ENCODE peak calls at places on chromosome 2, in four cellular contexts. Y is A549, J is GM12878, T is K562. C is an unnamed sample.

GRCh38 chr2:102206666-102207341 is 20.0 kb downstream of the IL1RL2 start:
- DNase-seq in T (no peak), J (no peak), Y (no peak), C (no peak)

GRCh38 chr2:241822264-241822623 is 13.3 kb downstream of the NEU4 start:
- DNase-seq in Y (no peak), T (no peak), J (no peak), C (no peak)

GRCh38 chr2:240368746-240369724 is 66.4 kb upstream of the GPC1 start:
- DNase-seq in J (no peak), T (no peak), Y (no peak), C (no peak)

GRCh38 chr2:240386321-240386720 is 49.1 kb upstream of the GPC1 start:
- DNase-seq in J (no peak), Y (no peak), T (no peak), C (no peak)

GRCh38 chr2:54947596-54948519 is 102.4 kb downstream of the RTN4 start:
- DNase-seq in J (no peak), Y (no peak), T (no peak), C (no peak)

GRCh38 chr2:162233197-162233596 is 10.0 kb downstream of the FAP start:
- DNase-seq in T (no peak), Y (no peak), J (no peak), C (peak)

GRCh38 chr2:181923123-181923522 is 31.6 kb downstream of the ITPRID2 start:
- DNase-seq in Y (no peak), J (no peak), T (no peak), C (no peak)

GRCh38 chr2:179954026-179954425 is 53.1 kb downstream of the CWC22 start:
- DNase-seq in J (no peak), Y (no peak), T (no peak), C (no peak)

GRCh38 chr2:179749210-179749609 is 112.2 kb downstream of the ZNF385B start:
- DNase-seq in J (no peak), T (no peak), Y (no peak), C (peak)

GRCh38 chr2:26344581-26345283 is 1.2 kb upstream of the SELENOI start:
- DNase-seq in T (no peak), Y (no peak), J (no peak), C (peak)

GRCh38 chr2:46293466-46293865 is 3.7 kb upstream of the EPAS1 start:
- DNase-seq in Y (no peak), J (no peak), T (no peak), C (no peak)

GRCh38 chr2:84865181-84865783 is 15.6 kb downstream of the TRABD2A start:
- DNase-seq in J (no peak), T (no peak), Y (peak), C (peak)
- TF ChIP-seq CTCF in J (peak), T (peak), Y (peak), C (peak)

DNA sequence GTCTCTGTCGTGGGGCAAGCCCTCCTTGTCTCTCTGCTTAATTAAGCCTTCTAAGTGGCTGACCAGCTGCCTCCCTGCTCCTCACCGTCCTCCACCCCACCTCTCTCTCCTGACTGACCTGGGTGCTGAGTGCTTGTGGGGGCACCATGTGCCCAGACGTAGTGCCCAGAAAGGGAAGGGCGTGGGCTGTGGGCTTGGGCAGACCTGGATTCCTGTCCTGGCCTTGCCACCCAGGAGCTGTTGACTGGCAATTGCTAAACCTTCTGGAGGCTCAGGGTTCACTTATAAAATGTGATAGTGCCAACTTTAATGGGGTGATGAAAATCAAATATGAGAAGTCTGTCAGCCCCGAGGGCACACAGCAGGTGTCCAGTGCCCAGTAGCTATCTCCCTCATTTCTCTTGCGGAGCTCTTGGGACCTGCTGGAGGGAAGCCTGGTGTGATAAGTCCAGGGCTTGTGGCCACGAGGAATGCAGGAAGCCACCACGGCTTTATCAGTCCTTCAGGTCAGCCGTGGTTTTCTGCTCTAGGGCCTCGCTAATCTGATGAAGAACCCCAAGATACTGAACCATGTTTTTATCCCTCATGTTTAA is 22.0 kb upstream of the INHBB start:
- DNase-seq in T (peak), J (no peak), Y (no peak), C (no peak)
- H3K4me2 ChIP-seq in T (no peak), J (no peak), Y (no peak), C (no peak)

GRCh38 chr2:147560810-147561521 is 283.9 kb upstream of the ACVR2A start:
- DNase-seq in J (no peak), T (no peak), Y (no peak), C (no peak)
- TF ChIP-seq ELK1 in J (no peak), T (no peak), Y (no peak), C (no peak)

GRCh38 chr2:218230882-218231281 is 13.9 kb downstream of the ARPC2 start:
- DNase-seq in T (peak), Y (peak), J (no peak), C (peak)
- TF ChIP-seq CTCF in T (peak), Y (no peak), J (peak), C (no peak)

DNA sequence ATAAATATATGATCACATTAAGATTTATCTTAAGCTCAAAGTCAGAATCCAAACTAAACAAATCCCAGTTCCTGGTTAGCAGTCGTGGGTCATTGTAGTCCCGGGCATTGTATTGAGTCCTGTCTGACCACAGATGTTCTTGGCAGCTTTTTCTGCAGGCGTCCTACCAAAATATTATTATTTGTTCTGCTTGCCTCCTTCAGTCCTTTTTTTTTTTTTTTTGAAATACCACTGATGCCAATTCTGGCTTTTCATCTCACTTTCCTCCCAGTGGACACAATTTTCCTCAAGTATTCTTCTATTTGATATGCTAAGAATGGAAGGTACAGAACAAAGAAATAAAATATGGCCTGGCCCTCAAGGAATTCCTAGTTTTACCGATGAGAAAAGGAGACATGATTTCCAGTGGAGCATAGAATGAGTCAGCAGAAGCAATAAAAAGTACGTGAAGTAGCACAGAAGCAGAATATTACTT is 151.6 kb downstream of the CSRNP3 start:
- DNase-seq in T (no peak), J (no peak), Y (no peak), C (no peak)
- H3K4me2 ChIP-seq in T (no peak), J (no peak), Y (peak), C (no peak)